ENCODE peak calls at places on chromosomes 5 and 9, in four cellular contexts. E is transverse colon, W is heart left ventricle, O is hepatocyte. C is an unnamed sample.

GRCh38 chr9:128006360-128007024 is 25.7 kb upstream of the EEIG1 start:
- DNase-seq in W (no peak), O (no peak), E (no peak), C (no peak)

GRCh38 chr9:14111670-14112069 is 202.3 kb downstream of the NFIB start:
- DNase-seq in E (no peak), W (no peak), O (no peak), C (no peak)

GRCh38 chr9:129351642-129352151 is 173.6 kb upstream of the IER5L start:
- DNase-seq in O (no peak), W (no peak), E (no peak), C (no peak)

GRCh38 chr9:96476591-96476990 is 26.6 kb downstream of the HABP4 start:
- DNase-seq in W (no peak), O (no peak), E (no peak), C (no peak)

GRCh38 chr5:36722913-36723312 is 116.5 kb downstream of the SLC1A3 start:
- DNase-seq in E (no peak), O (no peak), W (no peak), C (no peak)

GRCh38 chr9:89364664-89365531 is 46.6 kb downstream of the SECISBP2 start:
- DNase-seq in O (no peak), E (no peak), W (no peak), C (no peak)

GRCh38 chr5:141521244-141521781 is 32.4 kb downstream of the PCDHGC5 start:
- DNase-seq in E (peak), O (peak), W (no peak), C (no peak)

GRCh38 chr5:151202381-151203139 is 21.3 kb downstream of the CCDC69 start:
- DNase-seq in E (no peak), O (no peak), W (no peak), C (no peak)

GRCh38 chr9:15349892-15350761 is 43.1 kb upstream of the TTC39B start:
- DNase-seq in W (no peak), O (no peak), E (peak), C (no peak)

DNA sequence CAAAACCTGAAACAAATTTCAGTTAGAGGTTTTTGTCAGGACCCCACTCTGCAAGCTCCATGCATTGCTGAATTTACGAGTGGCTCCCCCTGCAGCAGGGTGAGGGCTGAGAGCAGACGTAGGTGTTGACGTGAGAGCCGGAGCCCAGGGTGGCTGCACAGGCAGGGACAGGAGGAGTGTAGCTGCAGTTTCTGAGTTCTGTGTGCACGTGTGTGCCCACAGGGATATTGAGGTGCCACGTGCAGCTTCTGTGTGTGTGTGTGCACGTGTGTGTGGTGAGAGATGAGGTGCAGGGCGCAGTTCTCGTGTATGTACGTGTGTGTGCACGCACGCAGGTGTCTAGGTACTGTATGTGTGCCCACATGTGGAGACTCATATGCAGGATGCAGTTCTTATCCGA is 14.6 kb downstream of the PLEKHG4B start:
- DNase-seq in W (peak), O (no peak), E (no peak), C (no peak)
- TF ChIP-seq CTCF in W (no peak), O (no peak), E (no peak), C (no peak)

GRCh38 chr9:72160446-72161123 is 11.3 kb downstream of the GDA start:
- DNase-seq in W (no peak), O (no peak), E (no peak), C (no peak)

GRCh38 chr9:72154468-72155281 is 5.4 kb downstream of the GDA start:
- DNase-seq in O (peak), E (peak), W (no peak), C (no peak)

GRCh38 chr9:72156586-72156985 is 7.3 kb downstream of the GDA start:
- DNase-seq in O (no peak), W (no peak), E (no peak), C (no peak)

GRCh38 chr9:72155282-72155677 is 6.0 kb downstream of the GDA start:
- DNase-seq in O (no peak), W (no peak), E (peak), C (no peak)

GRCh38 chr9:72158680-72159079 is 9.4 kb downstream of the GDA start:
- DNase-seq in E (no peak), O (no peak), W (no peak), C (no peak)
- H3K4me3 ChIP-seq in E (no peak), O (no peak), W (no peak), C (no peak)

GRCh38 chr5:147081256-147081872 is 153.5 kb upstream of the STK32A start:
- DNase-seq in W (no peak), E (no peak), O (no peak), C (no peak)
- H3K27ac ChIP-seq in W (no peak), E (no peak), O (no peak), C (no peak)

DNA sequence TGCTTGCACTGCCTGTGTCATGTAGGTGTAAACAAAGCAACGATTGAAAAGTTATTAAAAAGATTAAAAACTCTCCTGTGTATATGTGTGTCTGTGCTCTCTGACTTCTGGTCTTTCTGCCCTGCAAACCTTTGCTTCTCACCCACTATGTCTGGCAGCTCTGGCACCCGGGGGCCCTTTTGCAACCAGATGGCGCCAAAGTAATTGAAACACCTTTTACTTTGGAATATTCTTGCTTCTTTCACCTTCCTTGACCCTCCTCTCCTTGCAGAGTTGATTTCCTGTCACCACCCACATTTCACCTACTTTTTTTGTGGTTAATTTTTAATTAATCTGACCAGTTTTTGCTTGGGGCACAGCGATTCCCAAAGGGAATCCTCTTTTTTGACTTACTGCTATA is 275.5 kb downstream of the ARHGEF28 start:
- DNase-seq in O (no peak), E (peak), W (no peak), C (no peak)
- TF ChIP-seq CTCF in O (peak), E (no peak), W (no peak), C (no peak)

DNA sequence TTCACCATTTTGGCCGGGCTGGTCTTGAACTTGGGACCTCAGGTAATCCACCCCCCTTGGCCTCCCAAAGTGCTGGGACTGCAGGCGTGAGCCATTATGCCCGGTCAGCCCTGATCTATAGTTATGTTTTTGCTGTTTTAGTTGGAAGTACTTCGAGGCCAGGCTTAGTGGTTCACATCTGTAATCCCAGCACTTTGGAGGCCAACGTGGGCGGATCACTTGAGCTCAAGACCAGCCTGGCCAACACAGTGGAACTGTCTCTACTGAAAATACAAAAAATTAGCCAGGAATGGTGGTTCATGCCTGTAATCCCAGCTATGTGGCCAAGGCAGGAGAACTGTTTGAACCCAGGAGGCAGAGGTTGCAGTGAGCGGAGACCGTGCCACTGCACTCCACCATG is 2.0 kb downstream of the HSPA9 start:
- DNase-seq in E (no peak), O (no peak), W (no peak), C (no peak)
- H3K4me3 ChIP-seq in E (no peak), O (no peak), W (no peak), C (no peak)

GRCh38 chr9:108476574-108476973 is 379.2 kb downstream of the ACTL7B start:
- DNase-seq in E (no peak), O (no peak), W (no peak), C (no peak)

GRCh38 chr9:108478431-108478837 is 377.4 kb downstream of the ACTL7B start:
- DNase-seq in E (peak), W (no peak), O (peak), C (peak)

GRCh38 chr9:108477538-108478006 is 378.2 kb downstream of the ACTL7B start:
- DNase-seq in W (no peak), O (peak), E (peak), C (no peak)

GRCh38 chr9:108478871-108479332 is 376.9 kb downstream of the ACTL7B start:
- DNase-seq in O (peak), E (no peak), W (no peak), C (no peak)

DNA sequence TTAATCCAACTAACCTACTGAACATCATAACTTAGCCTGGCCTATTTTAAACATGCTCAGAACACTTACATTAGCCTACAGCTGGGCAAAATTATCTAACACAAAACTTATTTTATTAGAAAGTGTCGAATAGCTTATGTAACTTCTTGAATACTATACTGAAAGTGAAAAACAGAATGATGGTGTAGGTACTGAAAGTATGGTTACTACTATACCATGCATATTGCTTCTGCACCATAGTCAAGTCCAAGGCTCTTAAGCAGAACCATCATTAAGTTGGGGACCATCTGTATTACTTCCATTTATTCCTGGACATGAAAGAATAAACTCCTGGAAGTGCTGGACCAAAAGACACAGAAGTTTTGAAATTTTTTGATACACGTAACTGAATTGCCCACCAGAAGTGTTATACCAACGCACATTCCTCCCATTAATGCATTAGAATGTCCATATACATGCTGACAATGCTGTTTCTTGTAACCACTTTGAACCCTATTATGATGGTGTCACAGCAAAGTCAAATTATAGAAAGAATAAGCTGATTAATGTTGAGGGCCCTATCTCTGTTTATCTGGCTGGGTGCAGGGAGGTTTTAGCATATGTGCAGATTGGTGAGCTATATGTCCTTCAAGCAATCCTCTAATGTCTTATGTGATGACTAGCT is 375.7 kb downstream of the ACTL7B start:
- DNase-seq in O (no peak), E (no peak), W (no peak), C (no peak)
- H3K27ac ChIP-seq in O (no peak), E (no peak), W (no peak), C (no peak)

GRCh38 chr9:134169166-134169565 is 4.8 kb upstream of the RNU6ATAC start:
- DNase-seq in E (no peak), O (no peak), W (no peak), C (no peak)
- TF ChIP-seq CTCF in E (no peak), O (no peak), W (no peak), C (no peak)

DNA sequence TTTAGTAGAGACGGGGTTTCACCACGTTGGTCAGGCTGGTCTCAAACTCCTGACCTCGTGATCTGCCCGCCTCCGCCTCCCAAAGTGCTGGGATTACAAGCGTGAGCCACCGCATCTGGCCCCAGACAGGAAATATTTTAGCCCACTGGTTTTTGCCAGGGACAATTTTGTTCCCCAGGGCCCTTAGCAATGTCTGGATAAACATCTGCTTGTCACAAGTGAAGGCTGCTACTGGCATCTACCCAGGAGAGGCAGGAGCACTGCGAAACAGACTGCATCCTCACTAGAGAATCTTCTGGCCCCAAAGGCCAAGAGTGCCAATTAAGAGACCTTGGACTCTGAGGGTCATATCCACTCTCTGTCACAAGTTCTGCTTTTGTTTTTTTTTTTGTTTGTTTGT is 2.4 kb upstream of the TPRN start:
- DNase-seq in O (no peak), W (no peak), E (no peak), C (no peak)
- H3K4me3 ChIP-seq in O (no peak), W (no peak), E (no peak), C (no peak)

DNA sequence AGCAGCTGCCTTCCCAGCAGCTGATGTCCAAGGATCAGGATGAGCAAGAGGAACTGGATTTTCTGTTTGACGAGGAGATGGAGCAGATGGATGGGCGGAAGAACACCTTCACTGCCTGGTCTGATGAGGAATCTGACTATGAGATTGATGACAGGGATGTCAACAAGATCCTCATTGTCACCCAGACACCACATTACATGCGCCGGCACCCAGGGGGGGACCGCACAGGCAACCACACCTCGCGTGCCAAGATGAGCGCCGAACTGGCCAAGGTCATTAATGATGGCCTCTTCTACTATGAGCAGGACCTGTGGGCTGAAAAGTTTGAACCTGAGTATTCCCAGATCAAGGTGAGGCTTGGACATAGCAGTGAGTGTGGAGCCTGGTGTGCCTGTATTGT is 46.9 kb downstream of the LARP1 start:
- DNase-seq in O (no peak), E (no peak), W (no peak), C (no peak)
- H3K27ac ChIP-seq in O (no peak), E (no peak), W (no peak), C (no peak)

GRCh38 chr5:171647043-171647899 is 138.3 kb upstream of the SMIM23 start:
- DNase-seq in E (no peak), O (peak), W (no peak), C (peak)
- TF ChIP-seq CTCF in E (no peak), O (no peak), W (no peak), C (no peak)

C was measured in coronary artery.